ENCODE peak calls at places on chromosomes 12 and 14, in five cellular contexts. X is AG04450, E is lower lobe of right lung, A is pancreas, P is body of pancreas. G is an unnamed sample. For H3K27me3 and H3K9me3, the result is how much of the 10 kb centered on the place peaks cover.

GRCh38 chr12:127125607-127126259 is 1141.2 kb upstream of the TMEM132C start:
- DNase-seq in X (no peak), E (no peak), A (no peak), P (no peak), G (peak)

GRCh38 chr14:76463105-76463504 is 87.2 kb downstream of the ESRRB start:
- DNase-seq in X (no peak), A (no peak), E (no peak), P (no peak), G (no peak)

GRCh38 chr14:36505193-36505815 is 14.7 kb downstream of the NKX2-1 start:
- DNase-seq in P (no peak), A (no peak), X (no peak), E (peak), G (no peak)

GRCh38 chr12:93592641-93593396 is 20.3 kb downstream of the SOCS2 start:
- DNase-seq in E (no peak), X (no peak), A (no peak), P (no peak), G (no peak)

GRCh38 chr12:52119398-52120254 is 40.1 kb downstream of the SMIM41 start:
- DNase-seq in A (peak), E (no peak), X (no peak), P (peak), G (no peak)

GRCh38 chr12:58919271-58920101 is 818 bp downstream of the LRIG3 start:
- DNase-seq in E (peak), P (peak), X (no peak), A (peak), G (peak)

GRCh38 chr14:72111921-72112320 is 179.7 kb downstream of the RGS6 start:
- DNase-seq in P (no peak), E (no peak), X (no peak), A (no peak), G (no peak)

GRCh38 chr14:67971627-67972625 is 152.3 kb downstream of the RAD51B start:
- DNase-seq in E (no peak), A (no peak), P (no peak), X (no peak), G (no peak)

GRCh38 chr12:59389968-59390576 is 205.8 kb upstream of the SLC16A7 start:
- DNase-seq in P (no peak), E (no peak), X (no peak), A (no peak), G (no peak)

GRCh38 chr14:91310620-91311283 is 66.2 kb upstream of the GPR68 start:
- DNase-seq in E (peak), X (no peak), P (no peak), A (no peak), G (no peak)

GRCh38 chr12:41242613-41243012 is 54.5 kb downstream of the PDZRN4 start:
- DNase-seq in P (no peak), X (no peak), A (no peak), E (no peak), G (no peak)

GRCh38 chr14:88470542-88471440 is 84.0 kb downstream of the PTPN21 start:
- DNase-seq in X (no peak), E (no peak), A (no peak), P (no peak), G (no peak)

GRCh38 chr12:69161835-69162234 is 77.5 kb upstream of the CPSF6 start:
- DNase-seq in A (no peak), P (no peak), X (no peak), E (no peak), G (no peak)

GRCh38 chr14:87995500-87996275 is 2.7 kb upstream of the GALC start:
- DNase-seq in P (no peak), E (no peak), A (no peak), X (no peak), G (no peak)

GRCh38 chr12:109495012-109495411 is 17.6 kb downstream of the UBE3B start:
- DNase-seq in A (no peak), E (no peak), P (no peak), X (no peak), G (no peak)

GRCh38 chr14:76773956-76774355 is 12.7 kb downstream of the VASH1 start:
- DNase-seq in X (no peak), A (no peak), E (no peak), P (no peak), G (no peak)

DNA sequence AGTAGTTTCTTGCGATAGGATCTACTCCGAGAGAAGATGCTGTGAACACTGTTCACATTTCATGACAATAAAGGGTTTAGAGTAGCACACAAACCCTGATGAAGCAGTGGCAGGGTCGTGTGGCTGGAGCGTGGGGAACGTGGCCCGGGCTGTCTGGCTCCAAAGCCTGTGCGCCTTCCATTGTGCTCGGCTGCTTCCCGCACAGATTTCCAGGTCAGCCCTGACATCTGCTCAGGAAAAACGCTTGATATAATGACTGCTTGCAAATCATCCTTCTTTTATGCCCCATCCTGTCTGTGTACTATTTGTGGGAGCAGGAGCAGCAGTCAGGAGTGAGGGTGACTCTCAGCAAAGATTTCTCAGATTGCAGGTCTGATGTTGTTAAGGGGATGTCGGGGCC is 78.6 kb downstream of the EML1 start:
- DNase-seq in A (no peak), P (no peak), E (no peak), X (no peak), G (no peak)
- H3K27me3 ChIP-seq in A (under half), P (under half), E (under half), X (under half), G (under half)

DNA sequence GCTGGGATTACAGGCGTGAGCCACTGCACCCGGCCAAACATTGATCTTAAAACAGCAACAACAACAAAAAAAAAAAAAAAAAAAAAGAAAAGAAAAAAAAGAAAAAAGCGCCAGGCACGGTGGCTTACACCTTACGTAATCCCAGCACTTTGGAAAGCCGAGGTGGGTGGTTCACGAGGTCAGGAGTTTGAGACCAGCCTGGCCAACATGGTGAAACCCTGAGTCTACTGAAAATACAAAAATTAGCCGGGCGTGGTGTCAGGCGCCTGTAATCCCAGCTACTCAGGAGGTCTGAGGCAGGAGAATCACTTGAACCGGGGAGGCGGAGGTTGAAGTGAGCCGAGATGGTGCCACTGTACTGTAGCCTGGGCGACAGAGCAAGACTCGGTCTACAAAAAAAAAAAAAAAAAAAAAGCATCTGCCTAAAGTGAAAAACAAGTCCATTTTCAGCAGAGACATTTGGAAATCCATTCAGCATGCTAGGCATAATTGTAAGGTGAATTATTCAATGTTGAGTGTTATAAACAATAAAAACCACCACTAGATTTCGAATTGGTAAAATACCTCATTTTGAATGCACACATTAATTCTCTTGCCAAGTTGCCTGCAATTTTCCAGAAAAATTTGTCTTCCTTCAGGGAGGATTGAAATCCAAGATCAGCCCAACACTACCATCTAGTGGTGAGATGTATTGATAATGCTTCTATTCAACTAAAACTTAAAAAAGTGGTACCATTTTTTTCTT is 8.0 kb upstream of the CERS5 start:
- DNase-seq in P (no peak), E (no peak), A (no peak), X (peak), G (no peak)
- H3K4me3 ChIP-seq in P (no peak), E (no peak), A (no peak), X (no peak), G (no peak)

GRCh38 chr14:46480817-46481216 is 170.8 kb downstream of the RPL10L start:
- DNase-seq in X (no peak), E (no peak), A (no peak), P (no peak), G (no peak)
- H3K9me3 ChIP-seq in X (under half), E (under half), A (under half), P (under half), G (under half)

GRCh38 chr14:23360496-23360895 is 4.5 kb downstream of the EFS start:
- DNase-seq in P (no peak), A (no peak), E (no peak), X (no peak), G (no peak)
- H3K27me3 ChIP-seq in P (under half), A (under half), E (under half), X (under half), G (under half)

GRCh38 chr12:4910502-4911315 is 1.0 kb downstream of the KCNA1 start:
- DNase-seq in A (no peak), P (no peak), E (no peak), X (no peak), G (no peak)
- H3K4me3 ChIP-seq in A (no peak), P (peak), E (peak), X (peak), G (peak)

DNA sequence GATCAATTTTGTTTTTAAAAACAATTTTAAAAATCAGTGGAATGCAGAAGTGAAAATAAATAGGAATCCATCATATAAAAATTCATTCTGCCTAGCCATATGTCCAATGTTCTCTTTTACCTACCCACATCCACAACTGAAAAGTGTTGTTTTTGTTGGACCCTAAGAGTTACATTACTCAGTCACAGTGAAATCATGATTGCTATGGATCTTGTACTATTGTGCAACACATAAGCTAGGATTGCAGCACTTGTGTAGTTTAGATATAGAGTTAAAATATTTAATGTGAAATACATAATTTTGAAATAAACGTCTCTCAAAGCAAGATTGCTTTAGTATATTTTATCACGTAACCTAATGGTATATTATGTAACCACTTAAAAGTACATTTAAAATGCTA is 213.3 kb upstream of the CLEC14A start:
- DNase-seq in A (no peak), X (peak), E (no peak), P (no peak), G (no peak)
- H3K9me3 ChIP-seq in A (under half), X (under half), E (under half), P (under half), G (under half)

DNA sequence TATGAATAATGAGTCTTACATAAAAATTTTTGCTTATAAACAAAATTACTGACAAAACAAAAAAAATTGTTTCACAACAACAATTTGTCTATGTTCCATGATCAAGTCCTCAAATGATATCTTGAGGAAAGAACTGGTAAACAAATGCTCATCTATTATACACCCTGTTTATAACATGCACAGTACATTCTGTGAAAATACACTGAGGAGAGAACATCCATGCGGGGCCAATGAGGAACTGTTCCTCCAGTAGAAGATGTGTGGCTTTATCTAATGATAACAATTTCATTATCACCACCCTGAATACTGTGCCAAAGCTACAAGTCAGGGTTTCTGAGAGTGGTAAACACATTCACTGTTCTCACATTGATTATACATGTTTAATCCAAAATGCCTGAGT is 10.8 kb downstream of the MLH3 start:
- DNase-seq in A (no peak), E (no peak), X (no peak), P (no peak), G (no peak)
- H3K27me3 ChIP-seq in A (under half), E (under half), X (under half), P (under half), G (under half)

GRCh38 chr12:89395712-89396111 is 43.4 kb upstream of the DUSP6 start:
- DNase-seq in P (no peak), E (no peak), A (no peak), X (no peak), G (no peak)
- H3K4me3 ChIP-seq in P (no peak), E (no peak), A (no peak), X (no peak), G (no peak)

DNA sequence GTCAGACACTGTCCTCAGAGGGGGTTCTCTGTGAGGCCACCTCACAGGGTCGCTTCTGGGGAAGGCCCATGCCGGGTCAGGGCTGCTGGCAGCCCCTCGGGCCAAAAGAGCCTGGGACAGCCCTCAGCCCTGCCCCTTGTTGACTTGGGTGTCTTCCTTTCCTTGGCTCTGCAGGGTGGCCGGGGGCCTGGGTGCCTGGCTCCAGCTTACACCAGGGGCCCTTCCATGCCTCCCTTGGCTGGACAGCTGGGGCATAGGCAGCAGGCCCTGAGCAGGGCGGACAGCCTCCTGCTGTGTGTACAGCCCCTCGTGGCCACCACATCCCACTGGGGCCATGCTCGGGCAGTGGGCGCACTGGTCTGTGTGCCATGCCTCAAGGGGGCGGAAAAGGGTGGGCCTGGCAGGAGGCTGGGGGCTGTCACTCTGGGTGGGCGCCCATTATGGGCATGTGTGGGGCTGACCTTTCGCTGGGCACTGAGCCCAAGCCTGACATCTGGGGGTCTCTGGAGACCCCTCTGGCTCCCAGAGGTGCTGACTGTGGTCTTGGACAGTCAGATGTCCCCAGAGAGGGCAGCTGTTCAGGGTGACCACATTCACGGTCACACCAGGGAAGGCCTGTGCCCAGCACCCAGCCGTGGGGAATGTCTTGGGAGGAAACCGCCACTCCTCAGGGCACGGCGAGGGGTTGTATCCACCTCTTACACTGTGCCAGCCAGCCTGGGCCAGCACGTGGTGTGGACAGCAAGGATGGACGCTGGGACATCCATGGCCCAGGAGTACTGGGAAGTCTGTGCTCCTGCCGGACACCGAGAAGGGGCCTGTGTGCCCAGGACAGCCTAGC is 313.3 kb downstream of the TMEM121 start:
- DNase-seq in X (no peak), E (no peak), P (no peak), A (no peak), G (no peak)
- H3K9me3 ChIP-seq in X (half or more), E (under half), P (under half), A (under half), G (under half)

GRCh38 chr12:120367252-120367923 is 1.6 kb downstream of the MSI1 start:
- DNase-seq in A (no peak), E (no peak), X (no peak), P (peak), G (no peak)

GRCh38 chr12:120370343-120371243 is 1.6 kb upstream of the MSI1 start:
- DNase-seq in P (no peak), A (no peak), E (no peak), X (no peak), G (no peak)

GRCh38 chr12:120367924-120368788 is 808 bp downstream of the MSI1 start:
- DNase-seq in X (no peak), P (no peak), A (no peak), E (no peak), G (no peak)

GRCh38 chr12:120369476-120370342 is 745 bp upstream of the MSI1 start:
- DNase-seq in E (no peak), P (peak), X (no peak), A (no peak), G (no peak)

DNA sequence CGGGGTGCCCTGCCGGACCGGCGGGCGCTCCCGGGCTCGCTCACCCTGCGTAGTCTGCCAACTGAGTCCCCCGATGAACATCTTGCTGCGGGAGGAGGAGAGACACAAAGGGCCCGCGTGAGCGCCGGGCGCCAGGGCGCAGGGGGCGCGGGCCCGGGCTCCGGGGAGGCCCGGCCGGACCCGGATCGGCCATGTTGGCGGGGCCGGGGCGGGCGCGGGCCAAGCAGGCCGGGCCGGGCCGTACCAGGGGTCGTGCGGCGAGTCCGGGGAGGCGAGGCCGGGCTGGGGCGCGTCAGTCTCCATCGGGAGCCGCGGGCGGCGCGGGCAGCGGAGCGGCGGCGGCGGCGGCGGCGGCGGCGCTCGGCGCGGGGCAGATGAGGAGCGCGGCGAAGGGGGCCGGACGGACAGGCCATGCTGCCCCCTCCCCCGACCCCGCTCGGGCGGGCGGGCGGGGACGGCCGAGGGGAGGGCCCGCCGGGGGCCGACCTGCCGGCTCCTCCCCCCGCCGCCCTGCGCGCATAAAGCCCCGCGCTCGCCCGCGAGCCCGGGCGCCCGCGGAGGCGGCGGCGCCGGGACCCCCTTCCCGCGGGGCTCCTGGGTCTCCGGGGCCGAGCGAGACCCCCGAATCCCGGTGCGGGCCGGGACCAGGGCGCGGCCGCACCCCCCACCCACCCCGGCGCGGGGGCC is at the start of gene MSI1:
- DNase-seq in E (no peak), X (no peak), P (no peak), A (no peak), G (no peak)
- H3K27me3 ChIP-seq in E (half or more), X (half or more), P (under half), A (under half), G (half or more)

G was measured in MG63.